ENCODE peak calls at places on chromosomes 12 and 14, in six cellular contexts. V is fibroblast of lung, K is dorsolateral prefrontal cortex, Y is lung, N is GM20000, X is fibroblast of mammary gland. Q is an unnamed sample.

GRCh38 chr12:89417246-89417977 is 65.1 kb upstream of the DUSP6 start:
- DNase-seq in X (peak), V (peak), Y (no peak), N (no peak), K (no peak), Q (no peak)

GRCh38 chr12:11651785-11652184 is 2.3 kb downstream of the ETV6 start:
- DNase-seq in K (no peak), Y (no peak), N (no peak), V (peak), X (peak), Q (no peak)

GRCh38 chr14:102813691-102814090 is 36.4 kb downstream of the TRAF3 start:
- DNase-seq in N (no peak), K (no peak), X (no peak), V (no peak), Y (no peak), Q (no peak)

GRCh38 chr14:66388516-66388915 is 97.7 kb upstream of the CCDC196 start:
- DNase-seq in V (no peak), N (no peak), K (no peak), X (no peak), Y (no peak), Q (no peak)

GRCh38 chr14:25431211-25432076 is 381.5 kb upstream of the STXBP6 start:
- DNase-seq in K (no peak), V (no peak), N (no peak), Y (no peak), X (peak), Q (no peak)

GRCh38 chr12:122842505-122843405 is 7.5 kb downstream of the HIP1R start:
- DNase-seq in Y (no peak), K (no peak), V (no peak), N (no peak), X (no peak), Q (no peak)

GRCh38 chr14:75926431-75926830 is 55.4 kb downstream of the TGFB3 start:
- DNase-seq in Y (no peak), K (no peak), V (no peak), N (no peak), X (peak), Q (no peak)

GRCh38 chr12:113591480-113591971 is 119.9 kb upstream of the LHX5 start:
- DNase-seq in V (no peak), K (no peak), Y (no peak), X (no peak), N (peak), Q (no peak)

GRCh38 chr12:43357141-43357540 is 194.9 kb downstream of the ADAMTS20 start:
- DNase-seq in N (no peak), X (peak), K (no peak), V (peak), Y (no peak), Q (no peak)

GRCh38 chr12:51661836-51662235 is 70.8 kb downstream of the SCN8A start:
- DNase-seq in V (no peak), X (no peak), N (no peak), Y (no peak), K (no peak), Q (no peak)

GRCh38 chr12:41663487-41664258 is 475.6 kb downstream of the PDZRN4 start:
- DNase-seq in V (peak), K (no peak), Y (no peak), X (peak), N (no peak), Q (no peak)

GRCh38 chr12:20006856-20007255 is 361.5 kb upstream of the PDE3A start:
- DNase-seq in Y (no peak), V (no peak), X (no peak), K (no peak), N (no peak), Q (no peak)

GRCh38 chr14:34843011-34843554 is 32.1 kb downstream of the BAZ1A start:
- DNase-seq in K (no peak), Y (no peak), X (peak), V (peak), N (peak), Q (peak)

GRCh38 chr14:69643430-69644200 is 32.2 kb downstream of the SUSD6 start:
- DNase-seq in N (no peak), K (peak), V (no peak), X (peak), Y (peak), Q (no peak)

GRCh38 chr14:92635031-92635430 is 113.4 kb downstream of the LGMN start:
- DNase-seq in Y (no peak), V (no peak), K (no peak), X (no peak), N (no peak), Q (no peak)

GRCh38 chr12:127657036-127657435 is 609.9 kb upstream of the TMEM132C start:
- DNase-seq in K (no peak), V (no peak), X (no peak), Y (no peak), N (no peak), Q (no peak)

GRCh38 chr12:106736051-106736957 is 38.2 kb upstream of the RIC8B start:
- DNase-seq in K (no peak), X (no peak), V (no peak), Y (no peak), N (no peak), Q (no peak)

DNA sequence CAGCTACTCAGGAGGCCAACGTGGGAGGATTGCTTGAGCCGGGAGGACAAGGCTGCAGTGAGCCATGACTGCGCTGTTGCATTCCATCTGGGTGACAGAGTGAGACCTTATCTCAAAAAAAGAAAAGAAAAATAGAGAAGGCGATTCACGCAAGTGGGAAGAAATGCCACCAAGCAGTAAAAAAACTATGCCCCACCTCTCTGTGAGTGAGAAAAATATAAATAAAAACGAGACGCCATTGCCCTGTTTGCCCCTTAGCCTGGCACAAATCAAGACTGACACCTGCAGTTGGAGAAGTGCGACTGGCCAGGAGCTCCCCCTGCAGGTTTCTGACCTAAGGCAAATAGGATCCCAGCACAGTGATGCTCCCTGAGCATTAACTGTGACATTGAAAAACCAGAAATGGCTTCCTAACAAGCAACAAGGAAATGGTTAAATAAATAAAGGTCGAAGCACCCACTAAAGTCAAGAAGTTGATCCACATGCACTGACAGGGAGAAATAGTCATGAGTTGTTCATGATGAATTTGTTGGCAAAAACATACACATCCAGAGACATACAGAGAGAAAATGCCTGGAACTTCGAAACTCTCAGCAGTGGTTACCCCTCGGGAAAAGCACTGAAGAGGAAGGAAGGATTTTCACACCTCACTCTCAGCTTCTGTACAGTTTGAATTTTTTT is 21.1 kb downstream of the GSC start:
- DNase-seq in V (no peak), Y (no peak), X (peak), K (peak), N (no peak), Q (no peak)
- TF ChIP-seq CTCF in V (peak), Y (no peak), X (peak), K (peak), N (peak), Q (peak)

GRCh38 chr12:132544173-132544468 is 54.2 kb downstream of the FBRSL1 start:
- DNase-seq in V (no peak), N (no peak), Y (no peak), X (no peak), K (no peak), Q (no peak)
- TF ChIP-seq CTCF in V (no peak), N (no peak), Y (no peak), X (no peak), K (no peak), Q (no peak)

DNA sequence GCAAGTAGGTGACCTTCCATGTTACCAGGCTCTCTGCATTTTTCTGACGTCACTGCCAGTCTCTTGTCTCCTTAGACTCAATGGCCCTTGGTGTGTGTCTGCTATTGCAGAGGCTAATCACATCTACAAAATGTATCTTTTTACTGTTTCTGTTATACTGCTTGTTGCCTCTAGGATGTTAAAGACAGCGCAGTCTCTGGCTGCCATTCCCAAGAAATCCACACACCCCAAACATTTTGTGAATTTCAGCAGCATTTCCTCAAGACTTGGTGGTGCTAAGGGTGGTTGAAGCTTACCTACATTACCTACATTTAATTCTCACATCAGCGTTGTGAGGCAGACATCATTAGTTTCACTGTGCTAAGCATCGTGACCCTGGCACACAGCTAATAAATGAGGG is 87.2 kb downstream of the C12orf75 start:
- DNase-seq in K (no peak), V (no peak), N (no peak), Y (no peak), X (no peak), Q (no peak)
- TF ChIP-seq CTCF in K (no peak), V (peak), N (no peak), Y (no peak), X (no peak), Q (no peak)

GRCh38 chr12:108854055-108854452 is 3.3 kb downstream of the SSH1 start:
- DNase-seq in X (peak), K (no peak), Y (no peak), N (no peak), V (peak), Q (peak)
- TF ChIP-seq CTCF in X (peak), K (peak), Y (peak), N (no peak), V (peak), Q (peak)

DNA sequence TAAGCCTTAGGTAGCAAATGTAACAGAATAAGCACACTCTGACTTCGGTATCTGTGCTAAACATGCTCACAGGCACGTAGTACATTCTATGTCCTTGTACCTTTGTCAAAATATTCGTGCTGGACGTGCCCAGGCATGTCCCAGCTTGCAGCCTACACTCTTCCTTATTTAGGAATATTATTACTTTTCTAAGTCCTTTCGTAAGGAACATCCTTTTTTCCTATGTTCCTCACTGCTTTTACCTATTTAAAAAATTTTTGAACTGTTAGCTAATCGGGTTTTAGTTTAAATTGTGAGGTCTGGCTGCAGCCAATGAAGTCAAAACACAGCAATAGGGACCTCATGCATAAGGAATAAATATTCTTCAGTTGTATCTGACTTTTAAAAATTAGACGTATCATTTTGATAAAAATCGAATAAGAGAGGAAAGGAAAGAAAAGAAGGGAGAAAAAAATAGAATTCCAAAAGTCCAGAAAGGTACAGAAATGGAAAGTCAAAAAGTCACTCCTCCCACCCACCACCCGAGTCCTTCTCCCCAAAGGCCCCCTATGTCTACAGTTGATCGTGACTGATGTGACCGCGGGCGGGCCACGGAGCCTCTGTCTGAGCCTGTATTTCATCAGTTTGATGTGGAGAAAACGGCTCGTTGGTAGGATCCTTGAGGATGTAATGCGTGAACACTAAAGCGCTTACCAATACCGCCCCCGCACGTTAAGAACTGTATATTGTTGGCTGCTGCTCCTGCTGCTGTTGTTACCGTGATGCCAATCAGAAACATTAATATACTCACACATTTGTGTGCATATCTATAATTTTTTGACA is 24.4 kb upstream of the UBC start:
- DNase-seq in X (peak), Y (peak), K (peak), V (peak), N (peak), Q (peak)
- TF ChIP-seq CTCF in X (no peak), Y (no peak), K (peak), V (peak), N (peak), Q (peak)

GRCh38 chr14:99760817-99761216 is 32.4 kb upstream of the EML1 start:
- DNase-seq in K (no peak), Y (no peak), X (no peak), V (no peak), N (no peak), Q (no peak)
- TF ChIP-seq CTCF in K (no peak), Y (no peak), X (no peak), V (no peak), N (no peak), Q (no peak)

DNA sequence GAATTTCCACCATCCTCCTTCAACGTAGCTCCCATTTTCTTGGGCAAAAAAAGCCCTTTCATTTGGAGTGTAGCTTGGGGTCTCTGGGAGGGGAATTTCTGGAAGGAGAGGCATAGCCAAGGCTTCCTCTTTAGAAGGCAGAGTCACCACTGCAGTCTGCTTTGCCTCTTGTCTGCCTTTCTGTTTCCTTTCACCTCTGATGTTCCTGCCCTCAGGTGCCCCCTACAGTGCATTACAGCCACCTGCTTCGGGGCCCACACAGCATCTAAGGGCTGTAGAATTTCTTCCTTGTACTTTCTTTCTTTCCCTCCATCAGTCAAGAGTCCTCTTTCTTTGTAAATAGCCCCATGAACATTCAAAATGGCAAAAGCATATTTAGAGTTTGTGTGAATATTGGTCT is 1313.9 kb downstream of the TMEM121 start:
- DNase-seq in K (no peak), V (no peak), N (no peak), X (no peak), Y (no peak), Q (no peak)
- TF ChIP-seq CTCF in K (no peak), V (no peak), N (no peak), X (no peak), Y (no peak), Q (no peak)

DNA sequence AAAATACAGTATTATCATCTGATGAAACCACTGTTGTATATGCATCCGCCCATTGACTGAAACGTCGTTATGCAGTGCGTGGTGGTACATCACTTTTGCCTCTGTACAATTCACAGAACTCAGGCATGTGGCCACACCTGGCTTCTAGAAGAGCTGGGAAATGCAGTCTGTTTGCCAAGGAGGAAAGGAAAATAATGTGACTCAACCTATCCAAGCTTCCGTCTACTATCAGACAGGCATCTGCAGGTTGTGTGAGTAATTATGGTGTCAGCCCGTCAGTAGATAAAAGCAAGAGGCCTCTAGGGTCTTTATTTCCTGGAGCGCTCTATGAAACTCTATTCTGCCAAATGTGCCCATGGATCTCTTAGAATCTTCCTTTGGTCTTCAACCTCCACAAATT is 111.6 kb downstream of the BBS10 start:
- DNase-seq in N (no peak), Y (no peak), K (no peak), V (no peak), X (peak), Q (no peak)
- TF ChIP-seq CTCF in N (no peak), Y (no peak), K (no peak), V (no peak), X (no peak), Q (no peak)

DNA sequence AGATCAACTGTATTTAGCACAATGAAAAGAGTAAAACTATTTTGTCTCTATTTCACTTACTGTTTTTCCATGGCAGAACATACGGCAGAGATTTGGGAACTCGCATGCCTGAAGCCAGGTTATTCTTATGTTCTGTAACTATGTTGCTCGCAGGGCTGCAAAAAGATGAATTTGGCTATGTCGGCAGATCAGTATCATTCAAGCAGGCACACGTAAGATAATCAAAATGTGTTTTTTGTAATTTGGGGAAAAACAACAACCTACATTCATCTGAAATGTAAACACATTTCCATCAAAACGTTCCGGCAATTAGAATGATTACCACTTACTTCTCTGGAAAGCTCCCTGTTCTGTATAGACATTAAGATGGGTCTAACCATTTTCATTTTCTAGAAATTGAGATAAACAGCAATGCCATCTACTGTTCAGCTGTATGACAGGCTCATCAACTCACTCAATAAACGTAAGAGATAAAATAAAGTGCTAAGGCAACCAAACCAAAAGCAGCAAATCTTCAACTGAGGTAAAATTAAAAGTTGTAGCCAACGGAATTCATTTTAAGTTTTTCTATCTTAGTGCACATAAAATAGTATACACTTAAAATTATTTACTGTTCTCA is 13.0 kb downstream of the GTSF1 start:
- DNase-seq in K (no peak), V (no peak), Y (no peak), N (no peak), X (no peak), Q (no peak)
- TF ChIP-seq CTCF in K (no peak), V (peak), Y (no peak), N (no peak), X (no peak), Q (no peak)

GRCh38 chr12:30927210-30927576 is 645 bp downstream of the TSPAN11 start:
- DNase-seq in Y (no peak), N (peak), K (no peak), X (no peak), V (no peak), Q (no peak)

GRCh38 chr12:30930238-30931010 is 3.9 kb downstream of the TSPAN11 start:
- DNase-seq in N (no peak), K (no peak), V (no peak), Y (no peak), X (no peak), Q (no peak)

GRCh38 chr12:30928356-30929264 is 2.1 kb downstream of the TSPAN11 start:
- DNase-seq in N (no peak), K (no peak), Y (no peak), X (no peak), V (no peak), Q (no peak)

GRCh38 chr12:30926243-30927209 is at the start of gene TSPAN11:
- DNase-seq in X (peak), V (peak), N (peak), Y (no peak), K (peak), Q (no peak)

GRCh38 chr12:30931222-30931621 is 4.7 kb downstream of the TSPAN11 start:
- DNase-seq in N (no peak), K (no peak), Y (no peak), V (no peak), X (no peak), Q (no peak)
- TF ChIP-seq CTCF in N (no peak), K (no peak), Y (no peak), V (no peak), X (no peak), Q (no peak)